ENCODE peak calls at places on chromosomes 3 and 15, in nine cellular contexts. Z is prostate gland, P is suprapubic skin, E is A549, M is astrocyte of the spinal cord, A is fibroblast of lung, W is OCI-LY7, K is GM10248, D is neural progenitor cell. B is an unnamed sample.

GRCh38 chr3:117355566-117355965 is 646.0 kb downstream of the TUSC7 start:
- DNase-seq in Z (no peak), P (no peak), E (peak), M (no peak), A (peak), W (no peak), K (peak), D (peak), B (no peak)

GRCh38 chr3:111691293-111691909 is 96.3 kb upstream of the ZBED2 start:
- DNase-seq in Z (no peak), P (no peak), E (peak), M (peak), A (peak), W (peak), K (peak), D (peak), B (no peak)

GRCh38 chr15:81548350-81549116 is 174.5 kb upstream of the TMC3 start:
- DNase-seq in Z (no peak), P (no peak), E (no peak), M (no peak), A (peak), W (no peak), K (no peak), D (no peak), B (no peak)

GRCh38 chr3:123386477-123387040 is 62.3 kb downstream of the ADCY5 start:
- DNase-seq in Z (no peak), P (no peak), E (no peak), M (no peak), A (peak), W (no peak), K (no peak), D (no peak), B (no peak)

GRCh38 chr15:41730543-41730942 is 43.7 kb upstream of the MAPKBP1 start:
- DNase-seq in Z (no peak), P (no peak), E (no peak), M (no peak), A (no peak), W (peak), K (peak), D (no peak), B (no peak)

GRCh38 chr3:158483701-158484100 is 87.3 kb upstream of the MLF1 start:
- DNase-seq in Z (no peak), P (no peak), E (no peak), M (no peak), A (no peak), W (no peak), K (no peak), D (no peak), B (no peak)

GRCh38 chr15:37773111-37773860 is 161.2 kb upstream of the TMCO5A start:
- DNase-seq in Z (no peak), P (no peak), E (no peak), M (peak), A (peak), W (no peak), K (no peak), D (no peak), B (no peak)

GRCh38 chr15:57921371-57921770 is 144.1 kb downstream of the ALDH1A2 start:
- DNase-seq in Z (no peak), P (no peak), E (no peak), M (no peak), A (peak), W (no peak), K (no peak), D (no peak), B (no peak)

GRCh38 chr3:75136100-75136897 is 521.8 kb upstream of the CNTN3 start:
- DNase-seq in Z (no peak), P (no peak), E (no peak), M (no peak), A (no peak), W (no peak), K (no peak), D (no peak), B (no peak)

GRCh38 chr3:13199006-13199776 is 126.0 kb upstream of the IQSEC1 start:
- DNase-seq in Z (no peak), P (no peak), E (no peak), M (no peak), A (no peak), W (no peak), K (no peak), D (no peak), B (no peak)

GRCh38 chr15:47504624-47505256 is 212.6 kb upstream of the SEMA6D start:
- DNase-seq in Z (no peak), P (no peak), E (no peak), M (no peak), A (no peak), W (no peak), K (no peak), D (no peak), B (no peak)

GRCh38 chr3:64290864-64291263 is 65.6 kb upstream of the PRICKLE2 start:
- DNase-seq in Z (no peak), P (no peak), E (no peak), M (no peak), A (peak), W (no peak), K (no peak), D (no peak), B (no peak)

GRCh38 chr3:73255609-73256029 is 194.2 kb downstream of the EBLN2 start:
- DNase-seq in Z (no peak), P (no peak), E (no peak), M (peak), A (peak), W (no peak), K (no peak), D (no peak), B (no peak)

GRCh38 chr15:37934340-37934739 is at the start of gene TMCO5A:
- DNase-seq in Z (no peak), P (no peak), E (no peak), M (no peak), A (no peak), W (no peak), K (no peak), D (no peak), B (no peak)

GRCh38 chr3:52077376-52077775 is 21.0 kb upstream of the DUSP7 start:
- DNase-seq in Z (no peak), P (no peak), E (no peak), M (no peak), A (no peak), W (no peak), K (no peak), D (no peak), B (no peak)
- TF ChIP-seq CTCF in Z (no peak), P (no peak), E (no peak), M (no peak), A (peak), W (no peak), K (no peak), D (no peak), B (no peak)

GRCh38 chr3:127000792-127001191 is 17.9 kb downstream of the PLXNA1 start:
- DNase-seq in Z (no peak), P (no peak), E (no peak), M (no peak), A (no peak), W (no peak), K (no peak), D (no peak), B (no peak)

GRCh38 chr3:127003175-127003555 is 20.2 kb downstream of the PLXNA1 start:
- DNase-seq in Z (no peak), P (no peak), E (no peak), M (no peak), A (no peak), W (no peak), K (no peak), D (no peak), B (no peak)

GRCh38 chr3:127000128-127000527 is 17.2 kb downstream of the PLXNA1 start:
- DNase-seq in Z (no peak), P (no peak), E (no peak), M (no peak), A (no peak), W (no peak), K (no peak), D (no peak), B (no peak)

GRCh38 chr3:127002195-127003174 is 19.6 kb downstream of the PLXNA1 start:
- DNase-seq in Z (peak), P (peak), E (no peak), M (peak), A (peak), W (peak), K (peak), D (peak), B (peak)

DNA sequence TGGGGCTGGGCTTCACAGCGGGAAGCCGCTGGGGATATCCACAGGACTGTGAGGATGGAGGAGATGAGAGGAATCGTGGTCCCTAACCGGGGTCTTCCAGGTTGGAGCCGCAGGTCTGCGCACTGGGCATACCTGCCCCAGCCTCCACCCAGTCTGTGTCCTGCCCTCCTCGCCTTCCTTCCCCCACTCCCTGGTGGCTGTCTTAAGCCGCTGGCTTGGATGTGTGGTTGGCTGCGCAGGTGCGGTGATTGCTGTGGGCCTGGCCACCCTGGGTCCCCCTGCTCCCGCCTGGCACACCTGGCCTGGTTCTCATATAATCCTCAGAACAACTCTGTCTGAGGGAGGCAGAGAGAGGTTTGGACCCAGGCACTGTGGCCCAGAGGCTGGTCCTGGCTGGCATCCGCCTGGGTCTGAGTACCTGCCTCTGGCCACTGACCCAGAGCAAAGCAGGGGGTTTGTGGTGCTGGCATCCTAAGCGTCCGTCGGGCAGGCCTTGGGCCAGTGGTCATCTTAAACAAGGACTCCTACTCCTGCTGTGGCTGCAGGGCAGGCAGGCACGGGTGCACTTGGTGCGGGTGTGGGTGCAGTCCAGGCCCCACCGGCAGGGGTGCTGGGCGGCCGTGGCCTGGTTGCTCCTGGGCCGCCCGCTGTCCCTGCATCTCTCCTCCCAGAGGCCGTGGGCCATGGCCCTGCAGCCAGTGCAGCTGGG is 18.7 kb downstream of the PLXNA1 start:
- DNase-seq in Z (no peak), P (no peak), E (no peak), M (no peak), A (no peak), W (no peak), K (no peak), D (no peak), B (no peak)
- TF ChIP-seq CTCF in Z (no peak), P (no peak), E (no peak), M (no peak), A (peak), W (no peak), K (no peak), D (no peak), B (no peak)

GRCh38 chr3:43330981-43331380 is 44.6 kb downstream of the SNRK start:
- DNase-seq in Z (no peak), P (no peak), E (no peak), M (peak), A (peak), W (no peak), K (no peak), D (no peak), B (no peak)
- TF ChIP-seq CTCF in Z (no peak), P (no peak), E (no peak), M (no peak), A (no peak), W (no peak), K (no peak), D (no peak), B (no peak)

DNA sequence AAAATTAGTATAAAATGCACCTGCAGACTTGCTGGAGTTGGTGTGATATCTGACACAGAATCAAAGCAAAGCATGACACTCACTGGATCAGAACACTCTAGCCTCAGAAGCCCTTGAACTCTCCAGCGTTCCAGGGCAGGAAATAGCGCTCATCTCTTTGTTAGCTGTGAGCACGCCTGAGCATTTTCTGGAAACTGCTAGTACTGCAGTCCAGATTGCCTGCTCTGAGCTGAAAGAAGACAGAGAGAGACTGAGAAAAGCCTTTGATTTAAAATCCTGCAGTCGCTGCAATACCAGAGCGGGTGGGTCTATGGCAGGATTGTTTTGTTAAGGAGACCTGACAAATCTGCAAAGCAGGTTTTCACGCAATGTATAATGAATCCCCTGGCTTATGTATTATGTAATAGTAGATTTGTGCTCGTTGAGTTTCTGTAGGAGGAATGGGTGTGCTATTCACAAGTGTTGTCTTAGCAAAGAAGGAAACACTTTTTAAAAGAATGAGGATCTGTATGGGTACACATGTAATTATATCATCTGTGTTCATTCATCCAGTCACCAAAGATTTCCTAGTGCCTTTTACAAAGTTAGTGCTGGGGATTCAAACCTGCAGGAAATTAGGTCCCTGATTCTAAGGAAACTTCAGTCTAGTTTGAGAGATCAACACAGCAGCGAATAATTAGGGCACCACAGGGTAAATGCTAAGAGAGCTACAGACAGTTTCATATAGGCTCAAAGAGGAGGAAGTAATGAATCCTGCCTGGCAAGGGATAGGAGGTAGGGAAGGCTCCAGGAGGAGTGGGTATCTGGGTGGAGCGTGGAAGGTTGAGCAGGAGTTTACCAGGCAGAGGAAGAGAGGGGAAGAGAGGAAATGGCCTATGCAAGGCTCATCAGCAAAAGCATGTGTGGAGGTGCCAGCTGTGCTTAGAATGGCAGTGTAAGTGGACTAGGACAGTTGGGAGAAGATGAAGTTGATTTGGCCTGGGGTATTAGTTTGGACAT is 26.1 kb upstream of the MGLL start:
- DNase-seq in Z (no peak), P (no peak), E (no peak), M (peak), A (no peak), W (no peak), K (no peak), D (no peak), B (no peak)
- TF ChIP-seq CTCF in Z (no peak), P (no peak), E (no peak), M (no peak), A (no peak), W (no peak), K (no peak), D (no peak), B (no peak)

GRCh38 chr3:168684519-168684918 is 588.8 kb upstream of the GOLIM4 start:
- DNase-seq in Z (no peak), P (no peak), E (no peak), M (no peak), A (no peak), W (no peak), K (no peak), D (no peak), B (no peak)

DNA sequence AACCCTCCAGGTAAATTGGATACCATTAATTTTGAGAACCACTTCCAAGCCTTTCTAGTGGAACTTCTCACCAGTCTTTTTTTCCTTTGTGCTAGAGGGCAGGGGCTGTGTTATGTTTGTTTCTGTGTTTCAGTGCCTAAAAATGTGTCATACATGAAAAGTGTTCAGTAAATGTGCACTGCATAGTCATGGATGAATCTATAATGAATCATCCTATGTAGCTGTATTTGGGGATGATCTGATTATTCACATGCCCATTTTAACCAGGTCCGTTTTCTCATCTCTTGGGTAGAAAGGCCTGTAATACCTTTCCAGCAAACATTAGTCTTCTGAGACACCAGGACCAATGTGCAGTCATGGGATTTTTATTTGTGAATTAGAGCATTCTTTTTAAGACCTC is 583.0 kb upstream of the GOLIM4 start:
- DNase-seq in Z (no peak), P (no peak), E (no peak), M (no peak), A (no peak), W (no peak), K (no peak), D (no peak), B (no peak)
- TF ChIP-seq CTCF in Z (no peak), P (no peak), E (no peak), M (no peak), A (no peak), W (no peak), K (no peak), D (no peak), B (no peak)

DNA sequence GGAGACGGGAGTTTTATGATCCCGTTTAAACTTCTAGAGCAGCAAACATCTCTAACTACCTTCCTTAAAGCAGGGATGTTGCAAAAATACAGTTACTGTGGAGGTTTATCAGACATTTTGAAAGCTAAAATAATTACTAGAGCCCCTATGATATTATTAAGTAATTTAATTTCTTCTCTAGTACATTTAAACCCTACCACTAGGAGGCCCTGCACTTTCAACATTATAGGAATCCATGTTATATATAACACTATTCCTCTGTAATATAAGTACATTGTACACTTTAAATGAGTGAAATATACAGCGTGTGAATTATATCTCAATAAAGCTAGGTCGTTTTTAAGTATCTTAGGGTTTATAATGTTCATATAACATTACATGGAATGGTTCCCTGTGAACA is 11.5 kb downstream of the SETMAR start:
- DNase-seq in Z (no peak), P (no peak), E (no peak), M (no peak), A (peak), W (peak), K (no peak), D (no peak), B (no peak)
- TF ChIP-seq CTCF in Z (peak), P (no peak), E (peak), M (peak), A (no peak), W (peak), K (no peak), D (peak), B (peak)

B was measured in activated CD8-positive, alpha-beta T cell treated with anti-CD3 and anti-CD28 coated beads for 36 hours.